ENCODE peak calls at places on chromosomes 4 and X, in nine cellular contexts. P, C, L, M, R, E, K, S and X are unnamed samples.

GRCh38 chr4:3412257-3413020 is 29.3 kb upstream of the HGFAC start:
- DNase-seq in P (peak), C (no peak), L (no peak), M (no peak), R (peak), E (no peak), K (peak), S (no peak), X (no peak)

GRCh38 chr4:87211249-87211952 is 9.0 kb downstream of the KLHL8 start:
- DNase-seq in P (no peak), C (no peak), L (no peak), M (no peak), R (no peak), E (no peak), K (no peak), S (no peak), X (no peak)

GRCh38 chr4:149293233-149293632 is 522.4 kb downstream of the IQCM start:
- DNase-seq in P (no peak), C (no peak), L (no peak), M (no peak), R (no peak), E (no peak), K (no peak), S (no peak), X (no peak)

GRCh38 chrX:101617211-101618191 is at the start of gene ARMCX6:
- DNase-seq in P (peak), C (peak), L (peak), M (peak), R (peak), E (peak), K (peak), S (peak), X (peak)

GRCh38 chrX:115330498-115331138 is 41.1 kb downstream of the LUZP4 start:
- DNase-seq in P (no peak), C (peak), L (peak), M (peak), R (peak), E (peak), K (peak), S (no peak), X (peak)

GRCh38 chr4:5114911-5115310 is 63.6 kb downstream of the STK32B start:
- DNase-seq in P (no peak), C (no peak), L (no peak), M (no peak), R (no peak), E (no peak), K (no peak), S (no peak), X (no peak)

GRCh38 chr4:168480991-168481588 is 798 bp upstream of the DDX60L start:
- DNase-seq in P (no peak), C (peak), L (peak), M (peak), R (no peak), E (no peak), K (no peak), S (peak), X (no peak)

GRCh38 chrX:37060999-37061398 is 52.8 kb downstream of the FAM47C start:
- DNase-seq in P (no peak), C (no peak), L (no peak), M (no peak), R (no peak), E (peak), K (peak), S (no peak), X (peak)

GRCh38 chrX:129318375-129318774 is 204.9 kb downstream of the SMARCA1 start:
- DNase-seq in P (no peak), C (no peak), L (no peak), M (no peak), R (no peak), E (peak), K (peak), S (no peak), X (peak)

GRCh38 chr4:110107868-110108267 is 90.5 kb downstream of the ELOVL6 start:
- DNase-seq in P (no peak), C (no peak), L (no peak), M (no peak), R (no peak), E (no peak), K (no peak), S (no peak), X (no peak)

GRCh38 chr4:38795087-38795486 is 9.5 kb downstream of the TLR1 start:
- DNase-seq in P (no peak), C (no peak), L (no peak), M (no peak), R (no peak), E (no peak), K (no peak), S (no peak), X (no peak)

GRCh38 chrX:16185725-16186136 is 18.4 kb downstream of the MAGEB17 start:
- DNase-seq in P (no peak), C (no peak), L (peak), M (no peak), R (no peak), E (no peak), K (no peak), S (no peak), X (no peak)

GRCh38 chr4:95505149-95505548 is 43.6 kb downstream of the UNC5C start:
- DNase-seq in P (no peak), C (no peak), L (no peak), M (no peak), R (no peak), E (no peak), K (no peak), S (no peak), X (no peak)

GRCh38 chr4:5164221-5164912 is 113.1 kb downstream of the STK32B start:
- DNase-seq in P (no peak), C (no peak), L (no peak), M (no peak), R (no peak), E (no peak), K (no peak), S (no peak), X (no peak)